ENCODE peak calls at places on chromosomes 4 and X, in four cellular contexts. O is breast epithelium; K is CD8-positive, alpha-beta T cell; T is DND-41. E is an unnamed sample. For H3K27me3, the result is how much of the 10 kb centered on the place peaks cover.

GRCh38 chr4:83362492-83363329 is 28.1 kb upstream of the HPSE start:
- DNase-seq in O (no peak), K (no peak), T (no peak), E (no peak)

GRCh38 chr4:147942729-147943128 is 210.8 kb downstream of the ARHGAP10 start:
- DNase-seq in O (no peak), K (no peak), T (no peak), E (no peak)

GRCh38 chrX:77174680-77175336 is 272.4 kb upstream of the FGF16 start:
- DNase-seq in O (no peak), K (no peak), T (no peak), E (no peak)

GRCh38 chr4:89000844-89001360 is 56.1 kb downstream of the FAM13A start:
- DNase-seq in O (no peak), K (no peak), T (no peak), E (no peak)

GRCh38 chr4:128332086-128332485 is 44.5 kb upstream of the PGRMC2 start:
- DNase-seq in O (no peak), K (no peak), T (no peak), E (no peak)

GRCh38 chr4:37872310-37872988 is 18.4 kb upstream of the TBC1D1 start:
- DNase-seq in O (no peak), K (no peak), T (no peak), E (no peak)

GRCh38 chrX:62928906-62929305 is 422.2 kb downstream of the SPIN4 start:
- DNase-seq in O (no peak), K (no peak), T (no peak), E (no peak)

GRCh38 chrX:5399403-5399802 is 829.3 kb downstream of the NLGN4X start:
- DNase-seq in O (no peak), K (no peak), T (no peak), E (no peak)

GRCh38 chr4:19728773-19729172 is 522.9 kb upstream of the SLIT2 start:
- DNase-seq in O (no peak), K (no peak), T (no peak), E (no peak)

GRCh38 chr4:71300964-71301363 is 37.9 kb upstream of the SLC4A4 start:
- DNase-seq in O (no peak), K (no peak), T (no peak), E (no peak)

GRCh38 chrX:132591719-132592275 is 103.0 kb upstream of the MBNL3 start:
- DNase-seq in O (no peak), K (no peak), T (no peak), E (no peak)

GRCh38 chr4:83724488-83725060 is 188.7 kb downstream of the GPAT3 start:
- DNase-seq in O (no peak), K (no peak), T (no peak), E (no peak)

GRCh38 chrX:6024204-6024603 is 204.5 kb downstream of the NLGN4X start:
- DNase-seq in O (no peak), K (no peak), T (no peak), E (no peak)

DNA sequence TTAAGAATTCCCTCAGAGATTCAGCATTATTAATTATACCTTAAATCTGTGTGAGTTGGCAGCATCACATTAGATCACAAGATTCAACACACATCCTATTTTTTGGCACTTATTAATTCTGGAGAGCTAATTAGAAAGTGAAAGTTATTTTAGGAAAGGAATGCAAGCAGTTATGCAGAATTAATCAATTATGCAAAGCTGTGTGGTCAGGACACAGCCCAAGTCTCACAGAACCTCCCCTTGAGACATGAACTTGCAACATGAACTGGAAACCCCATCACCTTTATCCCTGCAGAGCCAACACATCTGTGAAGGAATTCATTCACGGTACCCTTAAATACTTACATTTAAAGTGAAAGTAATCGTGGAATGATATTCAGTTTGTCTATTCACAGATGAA is 80.5 kb downstream of the TSPAN5 start:
- DNase-seq in O (no peak), K (no peak), T (no peak), E (no peak)
- H3K27me3 ChIP-seq in O (under half), K (under half), T (under half), E (under half)

GRCh38 chr4:87108142-87108546 is 112.3 kb downstream of the KLHL8 start:
- DNase-seq in O (no peak), K (no peak), T (no peak), E (no peak)
- H3K27ac ChIP-seq in O (peak), K (no peak), T (no peak), E (no peak)

GRCh38 chr4:11497212-11497806 is 68.6 kb upstream of the HS3ST1 start:
- DNase-seq in O (no peak), K (no peak), T (no peak), E (no peak)
- TF ChIP-seq CTCF in O (no peak), K (no peak), T (no peak), E (no peak)

DNA sequence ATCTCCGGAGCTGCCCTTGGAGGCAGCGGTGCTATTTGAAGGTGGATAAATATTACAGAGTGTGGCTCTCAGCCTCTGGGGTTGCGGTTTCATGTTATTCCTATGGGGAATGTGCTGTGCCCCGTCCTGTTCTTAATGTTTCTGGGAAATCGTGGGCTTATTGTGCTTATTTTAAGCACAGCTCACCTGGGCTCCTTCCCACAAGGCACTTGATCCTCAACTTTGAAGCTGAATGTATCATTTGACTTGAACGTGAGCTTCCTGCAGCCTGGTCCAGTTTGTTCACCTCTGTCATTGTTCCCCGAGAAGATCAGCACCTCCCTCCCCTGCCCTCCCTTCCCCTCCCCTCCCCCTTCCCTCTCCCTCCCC is 3.9 kb downstream of the SORCS2 start:
- DNase-seq in O (peak), K (no peak), T (no peak), E (no peak)
- H3K27me3 ChIP-seq in O (under half), K (under half), T (under half), E (under half)

DNA sequence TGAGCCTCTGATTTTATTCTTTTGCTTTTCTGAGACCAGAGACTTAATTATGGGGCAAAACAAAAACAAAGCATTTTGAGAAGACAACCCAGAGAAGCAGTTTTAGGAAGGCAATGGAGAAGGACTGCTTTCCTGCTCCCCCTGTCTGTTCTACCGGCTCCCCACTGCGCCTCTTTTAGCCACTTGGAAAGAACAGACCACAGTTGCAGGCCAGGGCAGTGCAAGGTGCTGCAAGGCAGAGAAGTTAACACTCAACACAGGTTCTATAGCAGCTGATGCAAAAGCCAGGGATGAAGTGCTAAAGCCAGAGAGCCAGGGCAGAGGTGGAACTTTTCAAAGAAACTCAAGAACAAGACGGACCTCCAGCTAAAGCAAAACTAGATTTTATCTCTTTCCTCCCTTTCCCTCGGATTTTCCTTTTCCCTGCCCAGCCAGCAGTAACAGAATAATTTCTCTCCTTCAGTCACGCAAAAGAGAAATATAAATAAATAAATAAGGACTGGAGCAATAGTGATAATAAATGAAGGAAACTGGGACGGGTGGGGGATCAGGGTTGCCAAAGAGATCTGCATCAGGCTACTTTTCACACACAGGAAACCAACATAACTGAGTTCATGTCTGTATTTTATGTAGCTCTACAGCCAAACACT is 10.4 kb downstream of the SH3RF1 start:
- DNase-seq in O (no peak), K (no peak), T (no peak), E (no peak)
- H3K27ac ChIP-seq in O (no peak), K (no peak), T (no peak), E (no peak)

GRCh38 chr4:123995939-123996338 is 599.3 kb downstream of the SPRY1 start:
- DNase-seq in O (no peak), K (no peak), T (no peak), E (no peak)

GRCh38 chr4:123997736-123998449 is 601.3 kb downstream of the SPRY1 start:
- DNase-seq in O (no peak), K (no peak), T (no peak), E (no peak)

GRCh38 chr4:124000233-124000632 is 603.6 kb downstream of the SPRY1 start:
- DNase-seq in O (no peak), K (no peak), T (no peak), E (no peak)

GRCh38 chr4:123994917-123995316 is 598.3 kb downstream of the SPRY1 start:
- DNase-seq in O (no peak), K (no peak), T (no peak), E (no peak)

GRCh38 chr4:123997116-123997515 is 600.5 kb downstream of the SPRY1 start:
- DNase-seq in O (no peak), K (no peak), T (no peak), E (no peak)
- TF ChIP-seq CTCF in O (no peak), K (no peak), T (no peak), E (no peak)

GRCh38 chrX:100208076-100208475 is 202.0 kb downstream of the PCDH19 start:
- DNase-seq in O (no peak), K (no peak), T (no peak), E (no peak)
- H3K27me3 ChIP-seq in O (under half), K (under half), T (under half), E (under half)

E was measured in dorsolateral prefrontal cortex.